ENCODE peak calls at places on chromosome 6, in four cellular contexts. J is left colon, H is activated T-cell treated with anti-CD3 and anti-CD28 coated beads for 24 hours, C is neuronal stem cell. W is an unnamed sample.

GRCh38 chr6:130742282-130742681 is 84.9 kb upstream of the SMLR1 start:
- DNase-seq in J (no peak), H (no peak), C (no peak), W (no peak)

GRCh38 chr6:15413558-15414257 is 167.8 kb downstream of the JARID2 start:
- DNase-seq in J (no peak), H (no peak), C (no peak), W (no peak)

GRCh38 chr6:34982424-34982852 is 93.4 kb downstream of the ANKS1A start:
- DNase-seq in J (no peak), H (no peak), C (no peak), W (peak)

GRCh38 chr6:85354761-85355618 is 94.9 kb upstream of the NT5E start:
- DNase-seq in J (peak), H (peak), C (peak), W (no peak)

GRCh38 chr6:53436904-53437303 is 88.2 kb upstream of the ELOVL5 start:
- DNase-seq in J (no peak), H (no peak), C (no peak), W (no peak)

GRCh38 chr6:80214436-80215022 is 108.1 kb downstream of the BCKDHB start:
- DNase-seq in J (peak), H (no peak), C (peak), W (peak)

GRCh38 chr6:118660218-118660569 is 8.8 kb upstream of the CEP85L start:
- DNase-seq in J (peak), H (peak), C (no peak), W (no peak)

GRCh38 chr6:157047951-157048350 is 270.8 kb downstream of the ARID1B start:
- DNase-seq in J (no peak), H (no peak), C (no peak), W (no peak)

GRCh38 chr6:129206761-129207330 is 323.9 kb downstream of the LAMA2 start:
- DNase-seq in J (no peak), H (no peak), C (no peak), W (no peak)

GRCh38 chr6:161254126-161254753 is 19.6 kb downstream of the AGPAT4 start:
- DNase-seq in J (no peak), H (no peak), C (no peak), W (no peak)

GRCh38 chr6:25389501-25389900 is 110.3 kb downstream of the CARMIL1 start:
- DNase-seq in J (no peak), H (no peak), C (no peak), W (no peak)

GRCh38 chr6:89209457-89209856 is 7.7 kb downstream of the GABRR1 start:
- DNase-seq in J (no peak), H (no peak), C (no peak), W (no peak)

GRCh38 chr6:20705741-20706140 is 171.5 kb downstream of the CDKAL1 start:
- DNase-seq in J (no peak), H (no peak), C (no peak), W (no peak)

GRCh38 chr6:47481806-47482205 is 4.2 kb downstream of the CD2AP start:
- DNase-seq in J (no peak), H (no peak), C (no peak), W (no peak)

GRCh38 chr6:142871910-142872331 is 73.1 kb downstream of the HIVEP2 start:
- DNase-seq in J (peak), H (peak), C (no peak), W (peak)

GRCh38 chr6:30619561-30619960 is 1.9 kb downstream of the MRPS18B start:
- DNase-seq in J (no peak), H (no peak), C (no peak), W (no peak)

GRCh38 chr6:47492355-47492754 is 14.8 kb downstream of the CD2AP start:
- DNase-seq in J (no peak), H (no peak), C (no peak), W (no peak)

GRCh38 chr6:16555550-16555949 is 205.7 kb downstream of the ATXN1 start:
- DNase-seq in J (no peak), H (no peak), C (no peak), W (no peak)

GRCh38 chr6:102402635-102403329 is 1009.3 kb downstream of the GRIK2 start:
- DNase-seq in J (no peak), H (no peak), C (no peak), W (no peak)

GRCh38 chr6:53347250-53347920 is 1.4 kb downstream of the ELOVL5 start:
- DNase-seq in J (peak), H (no peak), C (peak), W (peak)

GRCh38 chr6:129243377-129243776 is 360.4 kb downstream of the LAMA2 start:
- DNase-seq in J (no peak), H (no peak), C (no peak), W (no peak)

GRCh38 chr6:125952764-125953501 is 3.6 kb upstream of the HINT3 start:
- DNase-seq in J (peak), H (no peak), C (no peak), W (no peak)

GRCh38 chr6:20458051-20458894 is 56.6 kb downstream of the E2F3 start:
- DNase-seq in J (no peak), H (no peak), C (no peak), W (peak)

GRCh38 chr6:121210943-121211342 is 123.3 kb downstream of the TBC1D32 start:
- DNase-seq in J (no peak), H (no peak), C (no peak), W (no peak)

GRCh38 chr6:105646391-105646867 is 243.5 kb upstream of the PREP start:
- DNase-seq in J (no peak), H (peak), C (no peak), W (no peak)

W was measured in GF-D8.